ENCODE peak calls at places on chromosomes 2 and 18, in four cellular contexts. One of them, this sample, is unnamed.

GRCh38 chr18:50277935-50278334 is 3.4 kb downstream of the MBD1 start:
- DNase-seq in prostate gland: no peak
- DNase-seq in transverse colon: no peak
- DNase-seq in uterus: no peak
- DNase-seq in this sample: no peak

GRCh38 chr2:231714639-231715498 is 6.5 kb downstream of the PTMA start:
- DNase-seq in prostate gland: peak; percentile 57
- DNase-seq in transverse colon: peak; percentile 81
- DNase-seq in uterus: peak; percentile 80
- DNase-seq in this sample: peak; percentile 84

GRCh38 chr2:113281920-113282746 is 3.4 kb upstream of the PAX8 start:
- DNase-seq in prostate gland: no peak
- DNase-seq in transverse colon: no peak
- DNase-seq in uterus: no peak
- DNase-seq in this sample: no peak

GRCh38 chr2:66547887-66548286 is 113.0 kb downstream of the MEIS1 start:
- DNase-seq in prostate gland: no peak
- DNase-seq in transverse colon: no peak
- DNase-seq in uterus: no peak
- DNase-seq in this sample: no peak

GRCh38 chr2:8849322-8849721 is 11.9 kb upstream of the KIDINS220 start:
- DNase-seq in prostate gland: no peak
- DNase-seq in transverse colon: no peak
- DNase-seq in uterus: no peak
- DNase-seq in this sample: no peak

GRCh38 chr2:42141687-42142475 is 27.3 kb upstream of the EML4 start:
- DNase-seq in prostate gland: peak; percentile 56
- DNase-seq in transverse colon: peak; percentile 62
- DNase-seq in uterus: peak; percentile 69
- DNase-seq in this sample: no peak

GRCh38 chr2:208179028-208179609 is 10.7 kb downstream of the C2orf80 start:
- DNase-seq in prostate gland: no peak
- DNase-seq in transverse colon: no peak
- DNase-seq in uterus: no peak
- DNase-seq in this sample: no peak

GRCh38 chr18:32553640-32554039 is 83.0 kb upstream of the GAREM1 start:
- DNase-seq in prostate gland: no peak
- DNase-seq in transverse colon: no peak
- DNase-seq in uterus: no peak
- DNase-seq in this sample: no peak

GRCh38 chr18:76394780-76395476 is 100.1 kb downstream of the ZNF516 start:
- DNase-seq in prostate gland: no peak
- DNase-seq in transverse colon: peak; percentile 6
- DNase-seq in uterus: peak; percentile 17
- DNase-seq in this sample: peak; percentile 33

GRCh38 chr2:146252119-146252518 is 1592.7 kb upstream of the ACVR2A start:
- DNase-seq in prostate gland: no peak
- DNase-seq in transverse colon: no peak
- DNase-seq in uterus: no peak
- DNase-seq in this sample: no peak

GRCh38 chr2:64853894-64854293 is 135.3 kb upstream of the SLC1A4 start:
- DNase-seq in prostate gland: no peak
- DNase-seq in transverse colon: no peak
- DNase-seq in uterus: no peak
- DNase-seq in this sample: no peak

GRCh38 chr18:57234346-57234745 is 87.5 kb downstream of the BOD1L2 start:
- DNase-seq in prostate gland: no peak
- DNase-seq in transverse colon: no peak
- DNase-seq in uterus: no peak
- DNase-seq in this sample: no peak

GRCh38 chr18:53219853-53220252 is 879.9 kb downstream of the DCC start:
- DNase-seq in prostate gland: no peak
- DNase-seq in transverse colon: no peak
- DNase-seq in uterus: no peak
- DNase-seq in this sample: no peak

GRCh38 chr2:175418224-175418843 is 236.8 kb upstream of the ATP5MC3 start:
- DNase-seq in prostate gland: no peak
- DNase-seq in transverse colon: no peak
- DNase-seq in uterus: no peak
- DNase-seq in this sample: no peak

GRCh38 chr18:58247363-58247834 is 203.4 kb downstream of the NEDD4L start:
- DNase-seq in prostate gland: no peak
- DNase-seq in transverse colon: no peak
- DNase-seq in uterus: no peak
- DNase-seq in this sample: no peak

GRCh38 chr2:53782681-53783080 is 4.1 kb downstream of the ASB3 start:
- DNase-seq in prostate gland: no peak
- DNase-seq in transverse colon: no peak
- DNase-seq in uterus: no peak
- DNase-seq in this sample: no peak

GRCh38 chr18:43160509-43160908 is 45.0 kb upstream of the RIT2 start:
- DNase-seq in prostate gland: no peak
- DNase-seq in transverse colon: no peak
- DNase-seq in uterus: no peak
- DNase-seq in this sample: no peak

GRCh38 chr2:44946681-44947360 is 5.3 kb downstream of the SIX3 start:
- DNase-seq in prostate gland: no peak
- DNase-seq in transverse colon: no peak
- DNase-seq in uterus: no peak
- DNase-seq in this sample: no peak

GRCh38 chr2:53104263-53104662 is 663.3 kb upstream of the CHAC2 start:
- DNase-seq in prostate gland: no peak
- DNase-seq in transverse colon: no peak
- DNase-seq in uterus: no peak
- DNase-seq in this sample: no peak

GRCh38 chr2:167492486-167492885 is 604.2 kb downstream of the XIRP2 start:
- DNase-seq in prostate gland: no peak
- DNase-seq in transverse colon: no peak
- DNase-seq in uterus: no peak
- DNase-seq in this sample: no peak

GRCh38 chr2:60352491-60353405 is 200.7 kb downstream of the BCL11A start:
- DNase-seq in prostate gland: peak; percentile 17
- DNase-seq in transverse colon: peak; percentile 27
- DNase-seq in uterus: no peak
- DNase-seq in this sample: no peak

GRCh38 chr2:207772081-207772843 is 2.6 kb upstream of the FZD5 start:
- DNase-seq in prostate gland: no peak
- DNase-seq in transverse colon: no peak
- DNase-seq in uterus: peak; percentile 23
- DNase-seq in this sample: peak; percentile 79

GRCh38 chr18:61400016-61400630 is 66.9 kb downstream of the CDH20 start:
- DNase-seq in prostate gland: no peak
- DNase-seq in transverse colon: no peak
- DNase-seq in uterus: no peak
- DNase-seq in this sample: no peak

GRCh38 chr2:23662941-23663729 is 263.8 kb downstream of the ATAD2B start:
- DNase-seq in prostate gland: peak; percentile 22
- DNase-seq in transverse colon: peak; percentile 16
- DNase-seq in uterus: no peak
- DNase-seq in this sample: no peak

GRCh38 chr2:54772110-54772509 is 48.6 kb downstream of the EML6 start:
- DNase-seq in prostate gland: no peak
- DNase-seq in transverse colon: no peak
- DNase-seq in uterus: no peak
- DNase-seq in this sample: no peak

GRCh38 chr2:43067254-43068052 is 159.0 kb downstream of the ZFP36L2 start:
- DNase-seq in prostate gland: no peak
- DNase-seq in transverse colon: peak; percentile 6
- DNase-seq in uterus: no peak
- DNase-seq in this sample: peak; percentile 72

GRCh38 chr2:127080941-127081769 is 25.8 kb downstream of the BIN1 start:
- DNase-seq in prostate gland: peak; percentile 34
- DNase-seq in transverse colon: peak; percentile 50
- DNase-seq in uterus: peak; percentile 57
- DNase-seq in this sample: no peak

GRCh38 chr2:110679337-110679707 is 1.5 kb upstream of the BUB1 start:
- DNase-seq in prostate gland: no peak
- DNase-seq in transverse colon: no peak
- DNase-seq in uterus: no peak
- DNase-seq in this sample: peak; percentile 86

GRCh38 chr2:110678457-110679336 is 834 bp upstream of the BUB1 start:
- DNase-seq in prostate gland: peak; percentile 7
- DNase-seq in transverse colon: peak; percentile 18
- DNase-seq in uterus: peak; percentile 25
- DNase-seq in this sample: peak; percentile 75

GRCh38 chr2:110679865-110680264 is 2.0 kb upstream of the BUB1 start:
- DNase-seq in prostate gland: no peak
- DNase-seq in transverse colon: no peak
- DNase-seq in uterus: no peak
- DNase-seq in this sample: no peak

GRCh38 chr2:110677080-110677479 is 783 bp downstream of the BUB1 start:
- DNase-seq in prostate gland: no peak
- DNase-seq in transverse colon: no peak
- DNase-seq in uterus: no peak
- DNase-seq in this sample: peak; percentile 49

GRCh38 chr2:110677530-110678456 is at the start of gene BUB1:
- DNase-seq in prostate gland: peak; percentile 97
- DNase-seq in transverse colon: peak; percentile 98
- DNase-seq in uterus: peak; percentile 97
- DNase-seq in this sample: peak; percentile 99
- TF ChIP-seq POLR2A in prostate gland: peak; percentile 91
- TF ChIP-seq POLR2A in transverse colon: peak; percentile 73
- TF ChIP-seq POLR2A in uterus: peak; percentile 78
- TF ChIP-seq POLR2A in this sample: peak; percentile 99

GRCh38 chr2:85850451-85850850 is 38.3 kb downstream of the ST3GAL5 start:
- DNase-seq in prostate gland: no peak
- DNase-seq in transverse colon: no peak
- DNase-seq in uterus: no peak
- DNase-seq in this sample: no peak

GRCh38 chr2:85852979-85853498 is 35.8 kb downstream of the ST3GAL5 start:
- DNase-seq in prostate gland: no peak
- DNase-seq in transverse colon: peak; percentile 55
- DNase-seq in uterus: no peak
- DNase-seq in this sample: no peak

GRCh38 chr2:85851253-85851955 is 37.4 kb downstream of the ST3GAL5 start:
- DNase-seq in prostate gland: peak; percentile 58
- DNase-seq in transverse colon: peak; percentile 35
- DNase-seq in uterus: peak; percentile 63
- DNase-seq in this sample: no peak

GRCh38 chr2:85853499-85854165 is 35.2 kb downstream of the ST3GAL5 start:
- DNase-seq in prostate gland: no peak
- DNase-seq in transverse colon: no peak
- DNase-seq in uterus: no peak
- DNase-seq in this sample: no peak

GRCh38 chr2:85852078-85852790 is 36.6 kb downstream of the ST3GAL5 start:
- DNase-seq in prostate gland: no peak
- DNase-seq in transverse colon: no peak
- DNase-seq in uterus: no peak
- DNase-seq in this sample: no peak
- TF ChIP-seq POLR2A in prostate gland: no peak
- TF ChIP-seq POLR2A in transverse colon: no peak
- TF ChIP-seq POLR2A in uterus: no peak
- TF ChIP-seq POLR2A in this sample: no peak

GRCh38 chr18:55503167-55503820 is 84.7 kb downstream of the TCF4 start:
- DNase-seq in prostate gland: no peak
- DNase-seq in transverse colon: no peak
- DNase-seq in uterus: no peak
- DNase-seq in this sample: no peak

GRCh38 chr18:55500316-55501086 is 87.5 kb downstream of the TCF4 start:
- DNase-seq in prostate gland: no peak
- DNase-seq in transverse colon: no peak
- DNase-seq in uterus: no peak
- DNase-seq in this sample: no peak

GRCh38 chr18:55504808-55505207 is 83.2 kb downstream of the TCF4 start:
- DNase-seq in prostate gland: no peak
- DNase-seq in transverse colon: no peak
- DNase-seq in uterus: no peak
- DNase-seq in this sample: no peak

GRCh38 chr18:55501594-55502345 is 86.2 kb downstream of the TCF4 start:
- DNase-seq in prostate gland: no peak
- DNase-seq in transverse colon: no peak
- DNase-seq in uterus: no peak
- DNase-seq in this sample: no peak

GRCh38 chr18:55502346-55502710 is 85.7 kb downstream of the TCF4 start:
- DNase-seq in prostate gland: no peak
- DNase-seq in transverse colon: no peak
- DNase-seq in uterus: no peak
- DNase-seq in this sample: no peak
- TF ChIP-seq POLR2A in prostate gland: no peak
- TF ChIP-seq POLR2A in transverse colon: no peak
- TF ChIP-seq POLR2A in uterus: no peak
- TF ChIP-seq POLR2A in this sample: no peak

GRCh38 chr2:239395524-239395923 is 5.3 kb downstream of the HDAC4 start:
- DNase-seq in prostate gland: no peak
- DNase-seq in transverse colon: peak; percentile 1
- DNase-seq in uterus: peak; percentile 8
- DNase-seq in this sample: no peak

GRCh38 chr2:239397856-239398470 is 2.9 kb downstream of the HDAC4 start:
- DNase-seq in prostate gland: no peak
- DNase-seq in transverse colon: no peak
- DNase-seq in uterus: no peak
- DNase-seq in this sample: no peak

GRCh38 chr2:239394978-239395377 is 5.8 kb downstream of the HDAC4 start:
- DNase-seq in prostate gland: no peak
- DNase-seq in transverse colon: peak; percentile 4
- DNase-seq in uterus: no peak
- DNase-seq in this sample: no peak

GRCh38 chr2:239398536-239398935 is 2.3 kb downstream of the HDAC4 start:
- DNase-seq in prostate gland: no peak
- DNase-seq in transverse colon: no peak
- DNase-seq in uterus: no peak
- DNase-seq in this sample: no peak

DNA sequence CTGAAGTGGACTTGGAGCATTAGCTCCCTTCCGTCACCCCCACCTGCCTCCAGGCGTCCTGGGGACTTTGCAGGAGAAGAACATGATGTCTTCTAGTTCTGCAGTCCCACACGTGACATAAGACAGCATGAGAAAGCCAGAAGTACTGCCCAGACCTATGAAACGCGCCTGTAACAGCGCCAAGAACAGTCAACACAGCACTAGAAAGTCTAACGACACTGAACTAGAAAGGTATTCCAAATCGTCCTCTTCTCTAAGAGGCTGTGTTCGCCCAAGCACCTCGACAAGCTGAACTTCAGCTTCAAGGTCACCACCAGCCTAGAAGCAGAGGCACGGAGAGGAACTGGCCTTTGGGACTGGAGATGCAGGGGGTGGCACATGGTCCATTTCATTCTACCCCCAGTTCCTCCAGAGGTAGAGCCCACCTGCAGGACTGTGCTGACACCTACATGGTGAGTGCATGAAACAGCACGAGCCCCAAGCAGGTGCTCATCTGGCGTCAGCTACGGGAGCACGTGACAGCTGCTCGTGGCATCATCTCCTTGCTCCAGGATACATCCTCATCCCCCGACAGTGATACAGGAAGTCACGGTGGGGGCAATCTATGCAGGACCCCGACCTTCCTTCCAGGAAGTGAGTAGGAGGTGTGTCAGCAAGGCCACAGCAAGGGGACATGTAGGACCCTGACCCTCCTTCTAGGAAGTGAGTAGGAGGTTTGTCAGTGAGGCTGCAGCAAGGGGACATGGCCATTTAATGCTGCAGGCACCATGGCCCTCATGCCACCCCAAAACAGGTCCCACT is 3.7 kb downstream of the HDAC4 start:
- DNase-seq in prostate gland: peak; percentile 94
- DNase-seq in transverse colon: peak; percentile 34
- DNase-seq in uterus: no peak
- DNase-seq in this sample: no peak
- TF ChIP-seq POLR2A in prostate gland: no peak
- TF ChIP-seq POLR2A in transverse colon: no peak
- TF ChIP-seq POLR2A in uterus: no peak
- TF ChIP-seq POLR2A in this sample: peak; percentile 24

GRCh38 chr2:71276311-71277158 is 49.6 kb upstream of the PAIP2B start:
- DNase-seq in prostate gland: peak; percentile 74
- DNase-seq in transverse colon: peak; percentile 91
- DNase-seq in uterus: peak; percentile 61
- DNase-seq in this sample: peak; percentile 91
- TF ChIP-seq POLR2A in prostate gland: peak; percentile 41
- TF ChIP-seq POLR2A in transverse colon: no peak
- TF ChIP-seq POLR2A in uterus: peak; percentile 50
- TF ChIP-seq POLR2A in this sample: peak; percentile 67